ENCODE peak calls at places on chromosomes 12 and 14, in six cellular contexts. G, H, E, Q, D and R are unnamed samples.

GRCh38 chr14:44589180-44589579 is 82.1 kb upstream of the FSCB start:
- DNase-seq in E (no peak), H (no peak), Q (no peak), D (peak), G (no peak), R (no peak)

GRCh38 chr12:22821985-22822384 is 197.0 kb downstream of the ETNK1 start:
- DNase-seq in H (no peak), D (no peak), E (no peak), Q (no peak), G (no peak), R (no peak)

GRCh38 chr12:69331482-69331845 is 16.7 kb upstream of the LYZ start:
- DNase-seq in G (no peak), E (no peak), H (no peak), D (no peak), Q (no peak), R (no peak)

GRCh38 chr14:104143071-104143470 is 4.7 kb downstream of the KIF26A start:
- DNase-seq in G (no peak), Q (no peak), D (no peak), H (no peak), E (no peak), R (no peak)

GRCh38 chr14:21071225-21072041 is 1.3 kb downstream of the ARHGEF40 start:
- DNase-seq in G (peak), E (peak), Q (peak), H (peak), D (peak), R (peak)

GRCh38 chr14:91113829-91114078 is at the start of gene DGLUCY:
- DNase-seq in E (no peak), D (no peak), G (peak), Q (no peak), H (peak), R (no peak)

GRCh38 chr12:65461017-65461416 is 182.5 kb downstream of the MSRB3 start:
- DNase-seq in H (no peak), Q (no peak), G (no peak), D (no peak), E (no peak), R (no peak)

GRCh38 chr12:124786065-124786964 is 77.3 kb downstream of the SCARB1 start:
- DNase-seq in G (peak), E (no peak), H (peak), Q (peak), D (no peak), R (peak)

GRCh38 chr14:59055439-59056045 is 132.9 kb upstream of the DAAM1 start:
- DNase-seq in G (peak), E (no peak), Q (no peak), H (no peak), D (peak), R (peak)

GRCh38 chr12:41936333-41936732 is 208.3 kb downstream of the GXYLT1 start:
- DNase-seq in D (no peak), H (no peak), Q (no peak), E (no peak), G (no peak), R (no peak)

GRCh38 chr14:68552597-68552996 is 240.3 kb downstream of the ZFP36L1 start:
- DNase-seq in Q (no peak), H (no peak), D (no peak), G (no peak), E (no peak), R (no peak)

GRCh38 chr14:76929927-76930326 is 98.6 kb downstream of the IRF2BPL start:
- DNase-seq in H (no peak), E (peak), Q (no peak), G (no peak), D (no peak), R (no peak)

GRCh38 chr12:87439990-87440827 is 589.0 kb downstream of the C12orf50 start:
- DNase-seq in E (no peak), D (peak), H (no peak), Q (peak), G (no peak), R (peak)

GRCh38 chr12:46266869-46267617 is 1.8 kb downstream of the SLC38A1 start:
- DNase-seq in G (peak), H (peak), E (peak), D (peak), Q (peak), R (no peak)

GRCh38 chr12:58530421-58531067 is 389.8 kb downstream of the LRIG3 start:
- DNase-seq in H (no peak), G (no peak), D (no peak), Q (no peak), E (no peak), R (peak)

GRCh38 chr12:79444089-79444488 is 246.7 kb downstream of the PAWR start:
- DNase-seq in D (peak), Q (no peak), G (peak), H (no peak), E (no peak), R (no peak)

GRCh38 chr14:92040431-92041040 is 677 bp upstream of the TRIP11 start:
- DNase-seq in D (peak), G (peak), H (no peak), E (no peak), Q (no peak), R (no peak)